ENCODE peak calls at places on chromosomes 3 and 15, in eight cellular contexts. E is GM23338; W is mammary epithelial cell; X is ovary; L is CD4-positive, CD25-positive, alpha-beta regulatory T cell; N is endodermal cell; P is upper lobe of right lung; M is mesendoderm. F is an unnamed sample.

GRCh38 chr3:110126065-110126464 is 788.7 kb upstream of the DPPA4 start:
- DNase-seq in P (peak; percentile 69), M (no peak), W (no peak), N (peak; percentile 46), X (no peak), E (no peak), L (no peak), F (no peak)

GRCh38 chr3:63450634-63451363 is 172.7 kb downstream of the SYNPR start:
- DNase-seq in N (no peak), L (no peak), W (peak; percentile 68), E (no peak), M (peak; percentile 16), P (no peak), X (no peak), F (no peak)

GRCh38 chr15:52462806-52463360 is 65.8 kb downstream of the MYO5A start:
- DNase-seq in M (no peak), W (no peak), L (no peak), X (no peak), P (no peak), N (no peak), E (no peak), F (no peak)

GRCh38 chr3:53503185-53503584 is 8.8 kb downstream of the CACNA1D start:
- DNase-seq in E (no peak), L (no peak), P (no peak), M (no peak), W (no peak), N (no peak), X (no peak), F (no peak)

GRCh38 chr15:48634934-48635333 is 10.6 kb downstream of the FBN1 start:
- DNase-seq in X (no peak), W (no peak), E (no peak), L (no peak), P (no peak), N (no peak), M (no peak), F (no peak)

GRCh38 chr15:70165811-70166284 is 68.1 kb upstream of the TLE3 start:
- DNase-seq in N (peak; percentile 66), E (no peak), W (no peak), L (no peak), M (peak; percentile 72), X (no peak), P (peak; percentile 50), F (no peak)

GRCh38 chr3:100024520-100025303 is 89.6 kb downstream of the FILIP1L start:
- DNase-seq in P (no peak), X (peak; percentile 36), M (no peak), W (peak; percentile 7), N (no peak), E (no peak), L (no peak), F (peak; percentile 67)

GRCh38 chr3:196339493-196340254 is 1.5 kb upstream of the TM4SF19 start:
- DNase-seq in E (no peak), W (peak; percentile 53), P (no peak), M (peak; percentile 53), N (no peak), X (no peak), L (no peak), F (no peak)

GRCh38 chr15:66565731-66566130 is at the start of gene LCTL:
- DNase-seq in W (peak; percentile 68), M (peak; percentile 81), E (peak; percentile 82), N (peak; percentile 83), L (no peak), P (peak; percentile 37), X (no peak), F (no peak)

GRCh38 chr3:159486580-159486979 is 502.1 kb upstream of the IL12A start:
- DNase-seq in L (no peak), N (peak; percentile 79), E (peak; percentile 73), M (peak; percentile 89), X (no peak), W (peak; percentile 11), P (no peak), F (no peak)

GRCh38 chr3:53116956-53117355 is 13.3 kb downstream of the RFT1 start:
- DNase-seq in E (no peak), L (no peak), N (no peak), M (no peak), W (no peak), P (no peak), X (no peak), F (no peak)

GRCh38 chr15:39692464-39693327 is 89.9 kb downstream of the FSIP1 start:
- DNase-seq in W (no peak), P (no peak), L (no peak), M (no peak), N (peak; percentile 68), X (no peak), E (peak; percentile 49), F (no peak)

GRCh38 chr3:70870576-70870975 is 558.1 kb upstream of the MDFIC2 start:
- DNase-seq in L (no peak), W (no peak), N (no peak), M (no peak), E (no peak), P (no peak), X (no peak), F (no peak)

GRCh38 chr3:59464187-59464586 is 414.4 kb upstream of the CFAP20DC start:
- DNase-seq in X (no peak), M (no peak), E (no peak), L (no peak), W (peak; percentile 69), P (no peak), N (no peak), F (no peak)

GRCh38 chr3:50292924-50293801 is 934 bp upstream of the IFRD2 start:
- DNase-seq in P (no peak), M (no peak), N (peak; percentile 38), W (no peak), L (no peak), E (no peak), X (peak; percentile 62), F (no peak)

GRCh38 chr3:73674280-73674679 is 49.5 kb upstream of the PDZRN3 start:
- DNase-seq in N (no peak), P (no peak), X (no peak), L (no peak), W (no peak), E (peak; percentile 38), M (peak; percentile 37), F (no peak)

GRCh38 chr3:45187597-45188210 is 38.4 kb downstream of the TMEM158 start:
- DNase-seq in X (no peak), E (no peak), N (no peak), M (no peak), W (peak; percentile 70), P (peak; percentile 33), L (no peak), F (no peak)

GRCh38 chr3:72953325-72953956 is 43.2 kb upstream of the PPP4R2 start:
- DNase-seq in E (no peak), X (no peak), M (peak; percentile 82), L (no peak), P (no peak), W (no peak), N (peak; percentile 74), F (peak; percentile 71)

GRCh38 chr3:10950476-10951294 is 41.9 kb upstream of the SLC6A1 start:
- DNase-seq in N (peak; percentile 81), L (no peak), E (peak; percentile 66), M (peak; percentile 69), W (peak; percentile 37), X (no peak), P (no peak), F (peak; percentile 26)

GRCh38 chr3:14278265-14278798 is 99.7 kb downstream of the LSM3 start:
- DNase-seq in N (no peak), P (no peak), X (no peak), W (no peak), M (no peak), L (no peak), E (no peak), F (no peak)

GRCh38 chr3:71629289-71630252 is 46.0 kb upstream of the FOXP1 start:
- DNase-seq in M (peak; percentile 34), E (no peak), W (no peak), N (no peak), X (no peak), P (no peak), L (no peak), F (no peak)

GRCh38 chr15:101407439-101407838 is 82.1 kb downstream of the PCSK6 start:
- DNase-seq in E (no peak), L (no peak), W (no peak), X (no peak), M (no peak), P (peak; percentile 30), N (no peak), F (no peak)

GRCh38 chr3:189267981-189268613 is 96.3 kb downstream of the TPRG1 start:
- DNase-seq in E (peak; percentile 82), P (no peak), M (peak; percentile 87), N (peak; percentile 51), X (no peak), W (peak; percentile 95), L (no peak), F (no peak)

GRCh38 chr15:70126382-70126781 is 28.7 kb upstream of the TLE3 start:
- DNase-seq in M (no peak), N (no peak), P (no peak), X (no peak), E (no peak), W (no peak), L (no peak), F (no peak)

GRCh38 chr3:39150170-39150802 is 3.1 kb downstream of the CSRNP1 start:
- DNase-seq in L (no peak), W (no peak), N (no peak), X (no peak), M (no peak), P (no peak), E (no peak), F (no peak)

DNA sequence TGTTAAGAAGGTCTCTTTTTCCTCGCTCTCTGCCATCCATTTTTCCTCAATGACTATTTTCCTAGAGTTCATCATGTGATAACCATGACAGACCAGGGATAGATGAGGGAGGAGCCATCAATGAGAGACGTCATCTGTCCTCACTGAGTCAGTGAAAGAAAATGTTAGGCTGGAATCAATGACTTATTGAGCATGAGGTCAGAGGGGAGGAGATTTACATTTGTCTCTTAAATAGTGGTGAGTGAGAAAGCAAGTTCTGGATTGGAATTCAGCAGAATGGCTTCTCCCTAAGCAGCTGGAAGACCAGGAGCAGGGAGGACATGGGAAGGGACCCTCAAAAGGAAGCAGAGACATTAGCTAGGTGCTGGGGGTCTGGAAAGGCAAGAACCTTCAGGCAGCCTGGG is 28.2 kb upstream of the USP3 start:
- DNase-seq in X (no peak), M (peak; percentile 83), N (no peak), E (no peak), W (peak; percentile 95), L (no peak), P (no peak), F (no peak)
- H3K4me1 ChIP-seq in X (peaks cover 7% of the 10 kb centered on the region), M (peaks cover under 1% of the 10 kb centered on the region), N (peaks cover 27% of the 10 kb centered on the region), E (peaks cover 10% of the 10 kb centered on the region), W (peaks cover 5% of the 10 kb centered on the region), L (peaks cover 46% of the 10 kb centered on the region), P (peaks cover 26% of the 10 kb centered on the region), F (peaks cover 45% of the 10 kb centered on the region)

GRCh38 chr3:139292933-139293664 is 50.7 kb upstream of the MRPS22 start:
- DNase-seq in M (no peak), L (no peak), E (no peak), X (no peak), W (peak; percentile 58), N (no peak), P (no peak), F (no peak)
- H3K4me1 ChIP-seq in M (no peaks in the 10 kb centered on the region), L (no peaks in the 10 kb centered on the region), E (no peaks in the 10 kb centered on the region), X (peaks cover 14% of the 10 kb centered on the region), W (peaks cover 10% of the 10 kb centered on the region), N (no peaks in the 10 kb centered on the region), P (no peaks in the 10 kb centered on the region), F (no peaks in the 10 kb centered on the region)

GRCh38 chr3:157111578-157111977 is 48.4 kb downstream of the CCNL1 start:
- DNase-seq in L (no peak), W (no peak), N (no peak), M (no peak), X (no peak), E (no peak), P (no peak), F (no peak)
- H3K4me1 ChIP-seq in L (no peaks in the 10 kb centered on the region), W (peaks cover 14% of the 10 kb centered on the region), N (peaks cover 20% of the 10 kb centered on the region), M (peaks cover 20% of the 10 kb centered on the region), X (peaks cover 17% of the 10 kb centered on the region), E (no peaks in the 10 kb centered on the region), P (no peaks in the 10 kb centered on the region), F (peaks cover 22% of the 10 kb centered on the region)

GRCh38 chr3:138359137-138359536 is 10.8 kb downstream of the MRAS start:
- DNase-seq in X (no peak), L (no peak), E (no peak), N (no peak), P (no peak), W (no peak), M (no peak), F (no peak)
- H3K4me1 ChIP-seq in X (peaks cover 12% of the 10 kb centered on the region), L (no peaks in the 10 kb centered on the region), E (no peaks in the 10 kb centered on the region), N (no peaks in the 10 kb centered on the region), P (no peaks in the 10 kb centered on the region), W (no peaks in the 10 kb centered on the region), M (no peaks in the 10 kb centered on the region), F (no peaks in the 10 kb centered on the region)

F was measured in Caco-2.